ENCODE peak calls at places on chromosomes 5 and 9, in six cellular contexts. U, O, E, H, Y and C are unnamed samples.

GRCh38 chr5:136314302-136314701 is 51.0 kb downstream of the TRPC7 start:
- DNase-seq in U (no peak), O (no peak), E (no peak), H (no peak), Y (no peak), C (no peak)

GRCh38 chr5:118407958-118408357 is 580.4 kb downstream of the DTWD2 start:
- DNase-seq in U (no peak), O (no peak), E (no peak), H (no peak), Y (no peak), C (no peak)

GRCh38 chr9:80369641-80370040 is 797.9 kb downstream of the TLE4 start:
- DNase-seq in U (peak), O (peak), E (no peak), H (no peak), Y (no peak), C (no peak)

GRCh38 chr5:38130346-38130745 is 128.0 kb upstream of the EGFLAM start:
- DNase-seq in U (no peak), O (no peak), E (no peak), H (no peak), Y (no peak), C (no peak)

GRCh38 chr9:87694236-87694755 is 31.6 kb upstream of the CTSL start:
- DNase-seq in U (no peak), O (no peak), E (no peak), H (no peak), Y (no peak), C (no peak)

GRCh38 chr9:109303900-109304299 is 17.0 kb downstream of the EPB41L4B start:
- DNase-seq in U (no peak), O (no peak), E (no peak), H (no peak), Y (no peak), C (no peak)

GRCh38 chr5:17720070-17720469 is 85.8 kb downstream of the TAF11L14 start:
- DNase-seq in U (no peak), O (no peak), E (no peak), H (no peak), Y (no peak), C (no peak)

GRCh38 chr5:1732238-1732880 is 67.3 kb downstream of the MRPL36 start:
- DNase-seq in U (no peak), O (no peak), E (no peak), H (no peak), Y (no peak), C (no peak)

GRCh38 chr5:98428806-98429205 is 344.7 kb upstream of the RGMB start:
- DNase-seq in U (peak), O (peak), E (no peak), H (no peak), Y (no peak), C (no peak)

GRCh38 chr5:128538249-128539037 is 398 bp upstream of the FBN2 start:
- DNase-seq in U (peak), O (peak), E (peak), H (peak), Y (peak), C (no peak)

GRCh38 chr9:22210262-22210661 is 201.2 kb upstream of the CDKN2B start:
- DNase-seq in U (peak), O (peak), E (no peak), H (no peak), Y (no peak), C (no peak)

GRCh38 chr9:38249587-38250210 is 142.8 kb upstream of the ALDH1B1 start:
- DNase-seq in U (no peak), O (no peak), E (no peak), H (no peak), Y (no peak), C (no peak)

GRCh38 chr5:151022511-151023018 is 2.2 kb downstream of the GPX3 start:
- DNase-seq in U (no peak), O (peak), E (no peak), H (no peak), Y (no peak), C (no peak)

GRCh38 chr5:141182248-141182647 is at the start of gene PCDHB16:
- DNase-seq in U (peak), O (peak), E (no peak), H (peak), Y (peak), C (no peak)

GRCh38 chr5:142024771-142025304 is 12.0 kb upstream of the GNPDA1 start:
- DNase-seq in U (peak), O (peak), E (peak), H (peak), Y (peak), C (peak)

GRCh38 chr5:180975338-180975737 is 13.3 kb upstream of the BTNL3 start:
- DNase-seq in U (no peak), O (no peak), E (no peak), H (no peak), Y (no peak), C (peak)

GRCh38 chr5:28729067-28729466 is 1690.7 kb upstream of the CDH9 start:
- DNase-seq in U (no peak), O (no peak), E (no peak), H (no peak), Y (no peak), C (no peak)

GRCh38 chr5:177094224-177095087 is 7.7 kb downstream of the FGFR4 start:
- DNase-seq in U (peak), O (peak), E (no peak), H (peak), Y (peak), C (no peak)

GRCh38 chr9:136847065-136847826 is 2.0 kb upstream of the PHPT1 start:
- DNase-seq in U (peak), O (peak), E (peak), H (no peak), Y (peak), C (peak)

GRCh38 chr9:136629879-136630661 is 32.6 kb upstream of the EGFL7 start:
- DNase-seq in U (no peak), O (peak), E (no peak), H (peak), Y (peak), C (peak)

GRCh38 chr5:140953234-140953633 is 13.0 kb upstream of the PCDHAC2 start:
- DNase-seq in U (no peak), O (no peak), E (no peak), H (no peak), Y (no peak), C (no peak)

GRCh38 chr9:98135558-98135934 is 16.5 kb upstream of the TRIM14 start:
- DNase-seq in U (no peak), O (no peak), E (no peak), H (no peak), Y (no peak), C (no peak)

GRCh38 chr9:133767625-133768024 is 29.5 kb upstream of the SARDH start:
- DNase-seq in U (no peak), O (no peak), E (no peak), H (no peak), Y (no peak), C (no peak)

GRCh38 chr9:136206602-136207333 is 1.8 kb upstream of the LHX3 start:
- DNase-seq in U (no peak), O (no peak), E (no peak), H (no peak), Y (peak), C (no peak)

GRCh38 chr5:65722575-65723424 is 795 bp downstream of the NLN start:
- DNase-seq in U (peak), O (peak), E (no peak), H (peak), Y (peak), C (peak)

GRCh38 chr5:147179555-147180147 is 55.2 kb upstream of the STK32A start:
- DNase-seq in U (no peak), O (no peak), E (no peak), H (no peak), Y (no peak), C (no peak)

GRCh38 chr9:120583958-120584369 is 4.0 kb upstream of the CDK5RAP2 start:
- DNase-seq in U (peak), O (peak), E (peak), H (no peak), Y (no peak), C (peak)

GRCh38 chr9:110133608-110134214 is 74.2 kb downstream of the C9orf152 start:
- DNase-seq in U (no peak), O (peak), E (no peak), H (no peak), Y (no peak), C (no peak)

GRCh38 chr9:131478421-131478868 is 24.3 kb upstream of the POMT1 start:
- DNase-seq in U (no peak), O (peak), E (no peak), H (peak), Y (peak), C (peak)

DNA sequence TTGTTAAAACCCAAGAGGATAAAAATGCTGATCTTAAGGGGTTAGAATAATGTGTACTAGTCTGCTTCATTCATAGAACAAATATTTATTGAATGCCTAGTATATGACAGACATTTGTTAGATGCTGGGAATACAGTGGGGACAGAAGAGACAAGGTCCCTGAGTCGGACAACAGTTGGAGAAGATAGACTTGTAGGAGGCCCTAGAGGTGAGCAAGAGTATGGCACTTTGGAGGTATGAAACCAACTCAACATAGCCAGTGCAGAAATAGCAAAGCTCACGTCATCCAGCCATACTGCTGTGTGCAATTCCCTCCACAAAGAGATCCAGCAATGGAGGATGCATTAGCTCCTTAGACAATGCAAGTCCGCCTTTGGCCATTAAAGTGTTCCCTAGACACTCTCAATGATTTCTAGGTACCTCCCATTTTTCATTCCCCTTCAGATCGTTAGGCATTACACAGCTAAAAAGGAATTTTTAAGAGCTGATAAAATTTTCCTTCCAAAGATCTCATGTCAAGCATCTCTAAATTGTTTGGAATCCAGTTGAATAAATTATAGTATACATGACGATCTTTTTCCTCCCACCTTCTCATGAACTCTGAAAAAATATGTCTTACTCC is 1949.6 kb upstream of the WWC1 start:
- DNase-seq in U (no peak), O (no peak), E (no peak), H (no peak), Y (peak), C (no peak)
- TF ChIP-seq CTCF in U (no peak), O (peak), E (no peak), H (no peak), Y (peak), C (peak)

DNA sequence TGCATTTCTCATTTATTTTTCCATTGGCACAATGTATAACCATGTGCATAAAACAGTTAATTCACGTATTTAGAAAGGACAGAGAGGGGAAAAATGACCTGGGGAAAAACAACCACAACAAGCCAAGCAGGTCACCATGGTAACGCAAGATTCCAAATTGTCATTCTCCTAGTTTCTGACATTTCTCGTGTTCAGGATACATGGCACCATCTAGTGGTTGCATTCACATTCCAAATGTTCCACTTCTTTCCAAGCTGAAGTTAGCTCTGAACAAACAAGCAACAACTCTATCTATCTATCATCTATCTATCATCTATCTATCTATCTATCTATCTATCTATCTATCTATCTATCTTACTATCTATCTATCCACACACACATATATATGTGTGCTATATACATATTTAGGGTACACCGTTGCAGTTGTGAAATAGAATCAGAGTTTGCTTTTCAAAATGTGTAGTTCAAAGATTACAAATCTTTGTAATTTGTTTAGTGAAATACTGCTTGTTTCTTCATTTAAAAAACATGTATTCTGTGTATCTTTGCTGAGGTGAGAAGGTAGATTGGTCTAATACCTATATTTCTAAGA is 487.3 kb upstream of the ST8SIA4 start:
- DNase-seq in U (peak), O (peak), E (peak), H (no peak), Y (no peak), C (peak)
- TF ChIP-seq CTCF in U (peak), O (peak), E (peak), H (no peak), Y (peak), C (peak)

DNA sequence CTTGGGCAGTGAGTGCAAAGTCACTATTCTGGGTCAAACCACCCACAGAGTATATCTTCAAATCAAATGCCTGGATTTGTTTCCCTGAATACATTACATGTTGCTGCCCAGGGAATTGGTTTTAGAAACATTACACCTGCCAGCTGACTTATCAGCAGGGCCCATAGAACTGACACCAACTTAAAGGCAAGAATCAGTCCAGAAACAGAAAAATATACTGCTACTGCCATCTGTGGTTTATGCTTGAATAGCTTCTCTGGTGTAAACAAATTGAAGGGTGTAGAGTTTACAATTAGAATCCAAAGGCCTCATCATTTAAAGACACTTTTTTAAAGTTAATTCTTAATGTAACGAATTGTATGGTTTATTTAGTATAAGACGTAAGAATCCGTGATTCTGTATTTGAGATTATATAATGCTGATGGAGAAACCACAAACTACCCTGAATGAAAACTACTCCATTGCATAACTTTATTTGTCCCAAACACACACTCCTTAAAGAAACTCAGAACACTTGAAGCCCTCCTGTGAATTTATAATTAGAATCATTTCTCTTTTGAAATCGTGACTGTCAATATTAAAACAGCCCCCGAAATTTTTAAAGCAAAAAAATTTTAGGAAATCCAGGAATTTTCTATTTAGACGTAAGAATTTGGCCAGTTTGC is 6.2 kb downstream of the NR6A1 start:
- DNase-seq in U (no peak), O (peak), E (no peak), H (no peak), Y (no peak), C (no peak)
- TF ChIP-seq CTCF in U (peak), O (peak), E (peak), H (no peak), Y (no peak), C (peak)

GRCh38 chr5:55304584-55304983 is 2.9 kb downstream of the DHX29 start:
- DNase-seq in U (no peak), O (no peak), E (no peak), H (no peak), Y (no peak), C (no peak)

GRCh38 chr5:55306641-55307382 is 682 bp downstream of the DHX29 start:
- DNase-seq in U (no peak), O (peak), E (no peak), H (no peak), Y (no peak), C (no peak)

GRCh38 chr5:55307383-55308253 is at the start of the genes DHX29 and MTREX:
- DNase-seq in U (peak), O (peak), E (peak), H (peak), Y (peak), C (peak)

GRCh38 chr5:55303238-55303690 is 4.2 kb downstream of the DHX29 start:
- DNase-seq in U (peak), O (peak), E (peak), H (no peak), Y (no peak), C (no peak)

GRCh38 chr5:55308254-55308836 is 556 bp downstream of the MTREX start:
- DNase-seq in U (no peak), O (peak), E (no peak), H (no peak), Y (no peak), C (peak)
- TF ChIP-seq CTCF in U (peak), O (no peak), E (no peak), H (no peak), Y (no peak), C (peak)

GRCh38 chr5:72209515-72210115 is 102.3 kb downstream of the MAP1B start:
- DNase-seq in U (peak), O (no peak), E (no peak), H (peak), Y (no peak), C (no peak)
- TF ChIP-seq CTCF in U (no peak), O (no peak), E (no peak), H (no peak), Y (no peak), C (no peak)

DNA sequence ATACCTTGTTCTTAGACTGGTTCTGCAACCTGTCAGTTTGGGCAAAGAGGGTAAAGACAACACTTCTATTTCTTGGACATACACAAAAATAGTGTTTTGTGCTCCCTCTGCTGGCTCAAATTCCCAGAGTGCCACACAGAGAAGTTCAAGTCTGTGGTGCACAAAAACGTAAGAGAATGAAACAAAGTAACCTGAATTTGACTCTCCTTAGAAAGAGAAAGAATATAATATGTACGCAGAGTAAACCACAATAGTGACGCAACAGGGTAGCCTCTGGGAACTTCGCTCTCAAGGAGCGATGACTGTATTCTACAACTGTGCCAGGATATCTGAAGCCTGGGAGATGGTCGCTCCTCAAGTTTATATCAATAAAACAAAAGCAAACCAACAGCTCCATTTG is 18.5 kb downstream of the DDX31 start:
- DNase-seq in U (peak), O (peak), E (peak), H (no peak), Y (peak), C (peak)
- TF ChIP-seq CTCF in U (peak), O (peak), E (peak), H (no peak), Y (peak), C (peak)